ENCODE peak calls at places on chromosome 22, in nine cellular contexts. B is activated naive CD8-positive, alpha-beta T cell treated with anti-CD3 and anti-CD28 coated beads, Interleukin-2, amount 50 U/mL, for 24 hours; M is H9; Y is erythroblast; V is hypothalamus; U is fibroblast of lung; P is activated gamma-delta T cell treated with Interleukin-2 at 50 U/mL for 16 hours; D is NCI-H226; T is NCI-H1105. C is an unnamed sample.
A peak's percentile ranks its signal among the peaks of the same experiment; 100 is the strongest.

GRCh38 chr22:35323305-35323704 is 23.6 kb downstream of the TOM1 start:
- DNase-seq in T (no peak), D (no peak), V (no peak), M (no peak), B (no peak), P (no peak), Y (no peak), U (no peak), C (no peak)

GRCh38 chr22:49154433-49154832 is 673.2 kb downstream of the BRD1 start:
- DNase-seq in P (no peak), V (no peak), Y (no peak), D (no peak), M (no peak), U (no peak), T (no peak), B (no peak), C (no peak)

GRCh38 chr22:33023119-33023827 is 34.9 kb downstream of the SYN3 start:
- DNase-seq in B (peak; percentile 9), M (no peak), D (peak; percentile 19), Y (no peak), T (no peak), V (no peak), U (no peak), P (no peak), C (no peak)

GRCh38 chr22:26763633-26764295 is 106.4 kb downstream of the MIAT start:
- DNase-seq in U (peak; percentile 50), D (peak; percentile 59), P (no peak), M (no peak), T (peak; percentile 57), Y (no peak), V (no peak), B (no peak), C (peak; percentile 20)

GRCh38 chr22:30694171-30694637 is 470 bp upstream of the OSBP2 start:
- DNase-seq in Y (peak; percentile 17), P (peak; percentile 52), U (peak; percentile 43), D (peak; percentile 21), B (peak; percentile 56), T (peak; percentile 81), M (peak; percentile 76), V (peak; percentile 32), C (no peak)

GRCh38 chr22:39078329-39078728 is 1.3 kb downstream of the APOBEC3G start:
- DNase-seq in P (no peak), V (no peak), U (no peak), T (no peak), D (no peak), M (no peak), Y (no peak), B (no peak), C (no peak)

GRCh38 chr22:20245577-20246367 is 22.3 kb downstream of the RTN4R start:
- DNase-seq in T (no peak), D (no peak), P (no peak), B (no peak), M (no peak), V (no peak), Y (no peak), U (no peak), C (no peak)

GRCh38 chr22:44516841-44517240 is 18.8 kb upstream of the RTL6 start:
- DNase-seq in B (no peak), D (no peak), U (no peak), Y (no peak), T (no peak), V (no peak), M (no peak), P (no peak), C (no peak)

GRCh38 chr22:20027966-20028854 is 7.3 kb downstream of the TANGO2 start:
- DNase-seq in D (no peak), U (peak; percentile 18), V (no peak), T (no peak), P (no peak), Y (peak; percentile 62), B (no peak), M (peak; percentile 15), C (no peak)

GRCh38 chr22:32123657-32124056 is 35.4 kb downstream of the C22orf42 start:
- DNase-seq in P (no peak), U (no peak), D (no peak), B (no peak), V (no peak), Y (no peak), M (peak; percentile 78), T (no peak), C (no peak)

GRCh38 chr22:31082606-31083376 is 1.7 kb downstream of the SMTN start:
- DNase-seq in U (peak; percentile 79), B (peak; percentile 82), P (peak; percentile 28), V (no peak), M (peak; percentile 75), Y (peak; percentile 85), D (no peak), T (no peak), C (no peak)

GRCh38 chr22:50400406-50400805 is 57.3 kb downstream of the PPP6R2 start:
- DNase-seq in D (no peak), M (no peak), B (no peak), P (no peak), Y (no peak), V (no peak), U (no peak), T (no peak), C (no peak)

GRCh38 chr22:28949788-28950187 is 66.4 kb downstream of the ZNRF3 start:
- DNase-seq in Y (no peak), P (no peak), B (no peak), M (no peak), U (peak; percentile 91), T (no peak), D (no peak), V (no peak), C (no peak)

GRCh38 chr22:29341849-29342127 is 26.3 kb upstream of the RASL10A start:
- DNase-seq in B (no peak), Y (no peak), M (no peak), V (no peak), P (no peak), D (no peak), U (no peak), T (no peak), C (no peak)

GRCh38 chr22:49852898-49853894 is at the start of gene ZBED4:
- DNase-seq in Y (peak; percentile 99), D (peak; percentile 75), V (peak; percentile 87), M (peak; percentile 96), B (peak; percentile 100), T (peak; percentile 93), P (peak; percentile 98), U (peak; percentile 95), C (peak; percentile 90)

GRCh38 chr22:39133871-39134270 is 18.6 kb downstream of the CBX7 start:
- DNase-seq in V (no peak), U (no peak), Y (no peak), M (no peak), B (no peak), T (no peak), D (no peak), P (no peak), C (no peak)

GRCh38 chr22:38471237-38471636 is 3.3 kb downstream of the KDELR3 start:
- DNase-seq in D (no peak), P (no peak), Y (no peak), M (peak; percentile 20), V (no peak), U (no peak), B (no peak), T (no peak), C (no peak)

GRCh38 chr22:32375678-32376450 is 18.2 kb downstream of the RFPL3 start:
- DNase-seq in D (no peak), B (no peak), U (no peak), V (no peak), P (no peak), T (no peak), Y (no peak), M (no peak), C (no peak)

GRCh38 chr22:29078869-29079207 is 6.0 kb downstream of the KREMEN1 start:
- DNase-seq in D (no peak), Y (no peak), V (no peak), T (no peak), M (no peak), U (no peak), B (no peak), P (no peak), C (no peak)

GRCh38 chr22:24424001-24424900 is 3.1 kb upstream of the ADORA2A start:
- DNase-seq in B (peak; percentile 51), T (no peak), Y (peak; percentile 38), D (no peak), U (no peak), V (no peak), M (no peak), P (peak; percentile 29), C (no peak)

GRCh38 chr22:43202326-43202725 is 15.4 kb upstream of the TTLL12 start:
- DNase-seq in V (no peak), P (no peak), D (no peak), M (no peak), T (no peak), Y (no peak), B (no peak), U (no peak), C (no peak)